ENCODE peak calls at places on chromosomes 3 and 15, in five cellular contexts. P, Q, V, A and E are unnamed samples. For H3K4me1, the result is how much of the 10 kb centered on the place peaks cover.

GRCh38 chr15:48646364-48646763 is 855 bp upstream of the FBN1 start:
- DNase-seq in P (no peak), Q (no peak), V (no peak), A (no peak), E (no peak)

GRCh38 chr3:9912294-9912935 is 4.5 kb upstream of the IL17RC start:
- DNase-seq in P (no peak), Q (peak), V (no peak), A (no peak), E (no peak)

GRCh38 chr15:58771621-58772235 is 626 bp downstream of the MINDY2 start:
- DNase-seq in P (peak), Q (peak), V (no peak), A (peak), E (peak)

GRCh38 chr15:31477851-31478250 is 151.2 kb downstream of the KLF13 start:
- DNase-seq in P (peak), Q (no peak), V (no peak), A (no peak), E (no peak)

GRCh38 chr15:101024709-101025108 is 105.6 kb downstream of the LRRK1 start:
- DNase-seq in P (peak), Q (no peak), V (no peak), A (no peak), E (no peak)

GRCh38 chr3:30011237-30011803 is 595.1 kb upstream of the TGFBR2 start:
- DNase-seq in P (no peak), Q (no peak), V (no peak), A (no peak), E (no peak)

GRCh38 chr15:94272251-94272898 is 41.0 kb downstream of the MCTP2 start:
- DNase-seq in P (no peak), Q (no peak), V (no peak), A (no peak), E (no peak)

GRCh38 chr3:161096771-161097367 is 8.3 kb downstream of the B3GALNT1 start:
- DNase-seq in P (no peak), Q (peak), V (no peak), A (no peak), E (no peak)

GRCh38 chr15:42712584-42712983 is 24.3 kb downstream of the CDAN1 start:
- DNase-seq in P (peak), Q (no peak), V (no peak), A (no peak), E (peak)

GRCh38 chr15:70775160-70775559 is 11.8 kb upstream of the UACA start:
- DNase-seq in P (no peak), Q (peak), V (no peak), A (no peak), E (no peak)

GRCh38 chr15:66293085-66293418 is 316 bp upstream of the DIS3L start:
- DNase-seq in P (no peak), Q (no peak), V (no peak), A (no peak), E (no peak)

GRCh38 chr3:15297592-15298350 is 34.6 kb downstream of the SH3BP5 start:
- DNase-seq in P (no peak), Q (no peak), V (no peak), A (no peak), E (no peak)

GRCh38 chr3:93924491-93924890 is 49.2 kb downstream of the PROS1 start:
- DNase-seq in P (no peak), Q (peak), V (no peak), A (no peak), E (no peak)

GRCh38 chr15:91356083-91356482 is 256.0 kb downstream of the SV2B start:
- DNase-seq in P (no peak), Q (no peak), V (no peak), A (no peak), E (no peak)

GRCh38 chr3:78839710-78840109 is 928.1 kb downstream of the ROBO1 start:
- DNase-seq in P (no peak), Q (no peak), V (no peak), A (no peak), E (no peak)

GRCh38 chr15:40110866-40111550 is 2.3 kb upstream of the BMF start:
- DNase-seq in P (no peak), Q (no peak), V (no peak), A (no peak), E (no peak)

GRCh38 chr15:48282186-48282585 is 49.0 kb upstream of the DUT start:
- DNase-seq in P (no peak), Q (no peak), V (no peak), A (no peak), E (no peak)

GRCh38 chr3:178645503-178645902 is 109.3 kb downstream of the KCNMB2 start:
- DNase-seq in P (peak), Q (no peak), V (no peak), A (no peak), E (no peak)

GRCh38 chr3:154421067-154421466 is 8.9 kb downstream of the GPR149 start:
- DNase-seq in P (no peak), Q (no peak), V (no peak), A (no peak), E (no peak)

GRCh38 chr3:104514371-104514770 is 852.3 kb upstream of the ALCAM start:
- DNase-seq in P (no peak), Q (no peak), V (no peak), A (no peak), E (no peak)

GRCh38 chr3:60246361-60246760 is 1004.9 kb downstream of the FHIT start:
- DNase-seq in P (no peak), Q (no peak), V (no peak), A (no peak), E (no peak)

GRCh38 chr3:111747490-111747889 is 111.6 kb upstream of the PHLDB2 start:
- DNase-seq in P (no peak), Q (peak), V (no peak), A (no peak), E (no peak)

GRCh38 chr3:123686254-123686653 is 101.4 kb upstream of the HACD2 start:
- DNase-seq in P (no peak), Q (no peak), V (no peak), A (no peak), E (no peak)

GRCh38 chr3:41293169-41293681 is 93.9 kb downstream of the CTNNB1 start:
- DNase-seq in P (no peak), Q (no peak), V (no peak), A (no peak), E (no peak)

GRCh38 chr3:3632439-3632838 is 166.8 kb upstream of the LRRN1 start:
- DNase-seq in P (no peak), Q (no peak), V (no peak), A (no peak), E (no peak)

GRCh38 chr15:31867536-31868442 is 162.5 kb upstream of the CHRNA7 start:
- DNase-seq in P (peak), Q (peak), V (no peak), A (peak), E (peak)

GRCh38 chr3:97952280-97952679 is 20.0 kb downstream of the RIOX2 start:
- DNase-seq in P (no peak), Q (no peak), V (peak), A (peak), E (peak)

GRCh38 chr3:8769088-8769822 is at the start of gene OXTR:
- DNase-seq in P (peak), Q (peak), V (peak), A (peak), E (peak)

GRCh38 chr3:12972791-12973702 is 100.2 kb downstream of the IQSEC1 start:
- DNase-seq in P (no peak), Q (no peak), V (no peak), A (no peak), E (no peak)

GRCh38 chr3:39707314-39707909 is 102.0 kb upstream of the MYRIP start:
- DNase-seq in P (no peak), Q (no peak), V (no peak), A (no peak), E (no peak)

GRCh38 chr3:77931272-77932009 is 891.5 kb downstream of the ROBO2 start:
- DNase-seq in P (no peak), Q (no peak), V (no peak), A (no peak), E (no peak)

GRCh38 chr3:29099296-29099695 is 181.6 kb upstream of the RBMS3 start:
- DNase-seq in P (no peak), Q (no peak), V (no peak), A (no peak), E (no peak)

GRCh38 chr3:186014866-186015265 is 77.1 kb upstream of the TRA2B start:
- DNase-seq in P (no peak), Q (no peak), V (no peak), A (no peak), E (no peak)

GRCh38 chr15:79900087-79900486 is 3.3 kb upstream of the MTHFS start:
- DNase-seq in P (peak), Q (no peak), V (no peak), A (no peak), E (no peak)

GRCh38 chr3:21357241-21357640 is 393.8 kb downstream of the ZNF385D start:
- DNase-seq in P (no peak), Q (no peak), V (no peak), A (no peak), E (no peak)

GRCh38 chr15:39345176-39345575 is 235.7 kb upstream of the THBS1 start:
- DNase-seq in P (no peak), Q (no peak), V (no peak), A (no peak), E (no peak)

GRCh38 chr15:20645956-20646355 is 104.4 kb upstream of the GOLGA6L6 start:
- DNase-seq in P (peak), Q (peak), V (no peak), A (no peak), E (peak)

GRCh38 chr3:184388164-184388935 is 8.5 kb downstream of the CHRD start:
- DNase-seq in P (no peak), Q (no peak), V (no peak), A (no peak), E (no peak)

GRCh38 chr3:184391266-184391665 is 11.4 kb downstream of the CHRD start:
- DNase-seq in P (no peak), Q (no peak), V (no peak), A (no peak), E (no peak)

GRCh38 chr3:184388936-184389230 is 9.0 kb downstream of the CHRD start:
- DNase-seq in P (no peak), Q (no peak), V (no peak), A (no peak), E (no peak)

GRCh38 chr3:184389935-184390528 is 10.2 kb downstream of the CHRD start:
- DNase-seq in P (no peak), Q (no peak), V (no peak), A (no peak), E (no peak)

GRCh38 chr3:184389384-184389783 is 9.5 kb downstream of the CHRD start:
- DNase-seq in P (no peak), Q (no peak), V (no peak), A (no peak), E (no peak)
- TF ChIP-seq CTCF in P (no peak), Q (no peak), V (no peak), A (no peak), E (no peak)

GRCh38 chr3:57009802-57010201 is 50.7 kb upstream of the SPATA12 start:
- DNase-seq in P (no peak), Q (no peak), V (no peak), A (no peak), E (no peak)

GRCh38 chr3:57009367-57009766 is 51.1 kb upstream of the SPATA12 start:
- DNase-seq in P (no peak), Q (no peak), V (no peak), A (no peak), E (no peak)

GRCh38 chr3:57012847-57013246 is 47.6 kb upstream of the SPATA12 start:
- DNase-seq in P (no peak), Q (no peak), V (no peak), A (no peak), E (no peak)

GRCh38 chr3:57007513-57008415 is 52.7 kb upstream of the SPATA12 start:
- DNase-seq in P (no peak), Q (peak), V (peak), A (peak), E (peak)

GRCh38 chr3:57011022-57011421 is 49.4 kb upstream of the SPATA12 start:
- DNase-seq in P (no peak), Q (no peak), V (no peak), A (no peak), E (no peak)
- H3K4me1 ChIP-seq in P (under half), Q (under half), V (under half), A (under half), E (under half)

DNA sequence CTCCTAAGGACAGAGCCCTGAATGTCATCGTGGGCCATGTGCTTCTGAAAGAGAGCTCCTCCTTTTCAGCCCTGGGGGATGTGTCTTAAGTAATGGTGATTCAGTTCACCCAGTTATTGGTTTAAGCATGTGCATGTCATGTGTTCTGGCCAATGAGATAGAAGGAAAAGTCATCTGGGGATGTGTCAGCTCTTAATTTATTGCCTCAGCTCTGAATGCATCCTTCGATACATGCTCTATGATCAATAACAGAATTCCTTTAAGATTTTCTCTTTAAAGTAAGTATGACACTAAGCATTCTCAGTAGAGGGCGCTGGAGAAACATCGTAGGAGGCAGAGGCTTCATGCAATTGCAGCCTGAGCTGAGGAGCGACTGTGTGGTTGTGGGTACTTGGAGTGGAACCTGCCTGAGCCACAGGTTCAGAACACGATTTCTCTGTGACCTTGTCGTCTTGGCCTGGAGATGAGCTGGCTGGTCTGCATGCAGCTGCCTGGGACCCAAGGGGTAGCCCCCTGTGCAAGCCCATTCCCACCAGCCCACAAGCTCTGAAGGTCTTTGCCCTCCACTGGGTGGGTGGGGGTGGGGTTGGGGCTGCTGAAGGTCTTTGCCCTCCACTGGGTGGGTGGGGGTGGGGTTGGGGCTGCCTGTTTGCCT is 69.5 kb downstream of the C3orf38 start:
- DNase-seq in P (no peak), Q (peak), V (no peak), A (no peak), E (no peak)
- TF ChIP-seq CTCF in P (peak), Q (peak), V (peak), A (no peak), E (peak)

DNA sequence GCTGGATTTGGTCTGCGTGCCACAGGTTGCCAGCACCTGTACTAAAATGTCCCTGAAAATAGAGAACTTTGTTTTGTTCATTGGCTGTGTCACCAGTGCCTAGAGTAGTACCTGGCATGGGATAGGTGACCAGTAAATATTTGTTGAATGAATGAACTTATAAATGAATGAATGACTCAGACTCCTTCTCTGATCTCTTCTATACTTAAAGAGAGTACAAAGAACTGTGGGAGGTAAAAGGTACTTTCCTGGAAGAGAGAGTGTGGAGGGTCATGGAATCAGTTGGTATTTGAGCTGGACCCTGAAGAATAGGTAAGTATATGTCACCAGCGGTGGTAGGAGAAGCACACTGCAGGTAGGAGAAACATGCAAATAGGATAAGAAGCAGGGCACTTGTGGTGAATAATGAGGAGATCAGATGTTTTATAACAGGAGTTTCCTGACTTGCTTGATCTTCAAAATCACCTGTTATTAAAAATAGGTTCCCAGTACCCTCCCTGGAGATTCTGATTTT is 149.4 kb downstream of the LPP start:
- DNase-seq in P (no peak), Q (no peak), V (no peak), A (no peak), E (no peak)
- H3K4me1 ChIP-seq in P (under half), Q (under half), V (under half), A (under half), E (half or more)

DNA sequence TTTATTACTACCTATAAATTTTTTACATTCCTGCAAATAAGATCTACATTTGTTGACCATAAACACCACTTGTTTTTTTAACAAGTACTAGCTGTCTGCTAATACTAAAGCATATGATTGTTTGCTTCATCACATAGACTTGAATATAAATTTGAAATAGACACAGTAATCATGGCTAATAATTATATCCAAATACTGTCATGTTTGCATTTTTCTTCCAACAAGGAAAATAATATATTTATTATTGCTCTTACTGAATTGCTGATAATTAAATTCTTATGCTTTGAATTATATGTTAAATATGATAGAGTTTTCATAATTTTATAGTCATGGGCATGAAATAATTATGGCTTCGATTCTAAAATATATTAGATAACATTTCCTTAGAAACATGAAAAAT is 40.5 kb downstream of the HDC start:
- DNase-seq in P (no peak), Q (no peak), V (no peak), A (no peak), E (no peak)
- TF ChIP-seq CTCF in P (no peak), Q (no peak), V (no peak), A (no peak), E (no peak)